ENCODE peak calls at places on chromosome 12, in four cellular contexts. X, Y, R and O are unnamed samples.

GRCh38 chr12:31106101-31106803 is 32.6 kb downstream of the DDX11 start:
- DNase-seq in R (no peak), Y (no peak), X (no peak), O (no peak)

GRCh38 chr12:95796225-95796981 is 5.8 kb upstream of the NTN4 start:
- DNase-seq in Y (no peak), R (no peak), X (no peak), O (no peak)

GRCh38 chr12:105580841-105581352 is 250.4 kb downstream of the C12orf75 start:
- DNase-seq in X (no peak), Y (no peak), R (no peak), O (no peak)

GRCh38 chr12:77049767-77050353 is 15.5 kb downstream of the E2F7 start:
- DNase-seq in X (peak; percentile 64), Y (peak; percentile 78), R (peak; percentile 44), O (peak; percentile 70)

GRCh38 chr12:6215932-6216494 is 15.8 kb downstream of the CD9 start:
- DNase-seq in R (no peak), Y (peak; percentile 96), X (no peak), O (peak; percentile 33)

GRCh38 chr12:113724703-113725556 is 241.2 kb downstream of the RBM19 start:
- DNase-seq in Y (no peak), R (no peak), X (peak; percentile 38), O (no peak)

GRCh38 chr12:28998662-28999120 is 150.4 kb upstream of the FAR2 start:
- DNase-seq in X (no peak), R (no peak), Y (peak; percentile 17), O (peak; percentile 56)

GRCh38 chr12:25653487-25654175 is 100.5 kb upstream of the LMNTD1 start:
- DNase-seq in X (no peak), Y (no peak), R (no peak), O (no peak)

GRCh38 chr12:49693931-49694439 is 13.2 kb downstream of the FMNL3 start:
- DNase-seq in R (no peak), Y (peak; percentile 16), X (no peak), O (no peak)

DNA sequence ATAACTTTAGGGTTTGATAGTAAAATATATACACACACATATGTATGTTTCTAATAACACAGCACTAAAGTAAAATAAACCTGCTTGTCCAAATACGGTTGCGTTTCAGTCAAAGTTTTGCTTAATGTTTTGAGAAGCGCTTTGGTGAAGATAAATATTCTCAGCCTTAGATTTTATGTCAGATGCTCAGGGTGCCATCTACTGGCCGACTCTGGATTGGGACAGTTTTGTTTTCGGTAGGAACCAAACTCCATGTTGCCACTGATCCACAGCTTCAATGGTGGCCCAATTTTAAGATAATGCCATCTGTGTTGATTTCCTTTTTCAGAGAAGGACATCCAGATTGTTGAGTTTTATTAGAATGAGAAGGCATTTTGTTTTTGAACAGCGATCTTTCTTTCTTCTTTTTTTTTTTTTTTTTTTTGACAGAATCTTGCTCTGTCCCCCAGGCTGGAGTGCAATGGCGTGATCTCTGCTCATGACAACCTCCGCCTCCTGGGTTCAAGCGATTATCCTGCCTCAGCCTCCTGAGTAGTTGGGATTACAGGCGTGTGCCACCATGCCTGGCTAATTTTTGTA is 43.1 kb downstream of the LLPH start:
- DNase-seq in R (no peak), X (peak; percentile 23), Y (peak; percentile 69), O (peak; percentile 88)
- TF ChIP-seq CTCF in R (peak; percentile 90), X (peak; percentile 76), Y (peak; percentile 86), O (peak; percentile 89)

DNA sequence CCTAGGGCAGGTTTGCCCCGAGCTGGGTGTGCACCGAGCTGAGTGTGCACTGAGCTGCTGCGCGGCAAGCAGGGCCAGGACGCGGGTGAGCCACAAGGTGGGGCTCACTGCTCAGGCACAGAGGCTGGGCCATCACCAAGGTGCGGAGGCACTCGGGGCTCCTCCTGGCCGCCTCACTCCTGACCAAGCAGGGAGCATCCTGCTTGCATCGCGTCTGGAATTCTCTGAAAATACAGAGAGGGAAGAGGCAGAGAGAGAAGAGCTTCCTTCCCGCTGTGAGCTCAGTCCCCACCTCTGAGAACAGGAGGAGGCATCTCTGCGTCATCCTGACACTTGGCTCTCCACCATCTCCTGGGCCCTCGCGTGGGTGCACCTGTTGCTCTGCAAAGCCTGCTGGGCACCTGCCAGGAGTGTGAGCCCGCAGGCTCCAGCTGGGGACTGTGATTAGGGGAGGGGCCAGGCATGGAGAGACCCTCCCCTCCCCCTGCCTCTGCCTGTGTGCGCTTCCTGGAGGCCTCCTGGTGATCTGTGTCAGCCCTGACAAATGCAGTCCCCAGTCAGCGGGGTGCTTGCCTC is 116.3 kb downstream of the GLT1D1 start:
- DNase-seq in Y (peak; percentile 47), R (peak; percentile 20), X (peak; percentile 43), O (no peak)
- TF ChIP-seq CEBPB in Y (no peak), R (no peak), X (no peak), O (no peak)

DNA sequence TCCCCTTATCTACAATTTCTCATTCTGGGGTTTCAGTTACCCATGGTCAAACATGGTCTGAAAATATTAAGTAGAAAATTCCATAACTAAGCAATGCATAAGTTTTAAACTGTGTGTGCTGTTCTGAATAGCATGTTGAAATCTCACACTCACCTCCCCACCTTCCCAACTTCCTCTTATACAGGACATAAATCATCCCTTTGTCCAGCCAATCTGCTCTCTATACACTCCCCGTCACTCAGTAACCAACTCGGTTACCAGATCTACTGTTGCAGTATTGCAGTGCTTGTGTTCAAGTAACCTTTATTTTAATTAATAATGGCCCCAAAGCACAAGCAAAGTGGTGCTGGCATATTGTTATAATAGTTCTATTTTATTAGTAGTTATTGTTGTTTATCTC is 420.5 kb downstream of the GXYLT1 start:
- DNase-seq in Y (no peak), X (no peak), R (no peak), O (no peak)
- TF ChIP-seq ELK1 in Y (no peak), X (no peak), R (no peak), O (no peak)

DNA sequence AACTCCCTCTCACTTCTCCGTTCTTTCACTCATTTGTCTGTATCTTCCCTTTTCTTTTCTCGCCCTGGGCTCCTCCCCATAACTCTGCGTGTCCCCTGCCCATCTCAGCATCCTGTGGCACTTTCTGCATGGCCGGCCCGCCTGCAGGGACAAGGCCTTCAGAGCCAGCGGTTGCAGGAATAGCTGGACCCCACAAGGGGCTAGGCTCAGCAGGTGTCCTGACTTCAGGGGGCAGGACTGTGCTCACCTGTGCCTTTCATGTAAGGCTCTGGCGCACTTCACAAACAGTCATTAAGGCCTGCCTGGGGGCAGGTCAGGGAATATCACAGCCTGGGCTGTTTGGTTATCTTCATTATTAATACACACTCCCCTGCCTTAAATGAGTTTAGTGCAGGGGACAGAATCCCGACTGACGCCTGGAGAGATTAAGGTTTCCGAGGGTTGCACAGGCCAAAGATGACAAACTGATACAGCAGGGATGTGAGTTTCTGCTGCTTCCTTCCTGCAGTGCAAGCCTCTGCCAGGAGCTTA is 768.8 kb upstream of the TBX3 start:
- DNase-seq in X (no peak), R (no peak), Y (no peak), O (no peak)
- TF ChIP-seq CTCF in X (no peak), R (no peak), Y (no peak), O (no peak)

DNA sequence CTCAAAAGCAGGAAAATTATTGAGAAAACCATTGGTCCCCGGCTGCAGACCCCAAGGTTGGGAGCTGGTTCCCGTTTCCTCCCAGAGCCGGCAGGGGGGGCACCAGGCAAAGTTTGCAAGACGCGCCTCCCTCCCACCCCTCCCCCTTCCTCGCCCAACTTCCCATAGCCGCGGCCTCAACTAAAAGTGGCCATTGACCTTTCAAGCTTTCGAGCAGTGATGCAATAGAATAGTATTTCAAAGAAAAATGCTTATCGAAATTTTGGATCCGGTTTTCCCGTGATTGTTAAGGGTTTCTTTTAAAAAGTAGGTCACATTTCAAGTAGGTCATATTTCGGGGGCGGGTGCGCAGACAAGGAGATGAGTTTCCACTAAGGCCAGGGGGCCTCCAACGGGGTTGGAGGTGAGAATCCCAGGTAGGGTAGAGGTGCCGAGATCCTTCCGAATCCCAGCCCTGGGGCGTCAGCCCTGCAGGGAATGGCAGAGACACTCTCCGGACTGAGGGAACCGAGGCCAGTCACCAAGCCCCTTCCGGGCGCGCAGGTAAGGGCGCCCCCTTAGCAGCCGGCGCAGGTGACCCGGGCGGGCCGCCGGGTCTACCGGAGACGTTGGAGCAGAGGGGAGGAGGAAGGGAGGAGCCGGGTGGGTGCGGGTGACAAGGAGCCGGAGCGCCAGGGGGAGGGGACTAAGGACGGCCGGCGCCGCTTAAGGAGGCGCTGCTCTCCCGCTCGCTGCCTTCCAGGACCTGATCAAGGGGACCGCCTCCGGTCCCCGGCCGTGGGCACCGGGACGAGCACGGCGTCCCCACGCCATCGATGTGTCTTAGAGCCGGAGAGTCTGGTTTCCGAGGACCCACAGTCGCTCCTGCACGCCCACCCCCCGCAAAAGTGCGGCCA is 2.6 kb upstream of the SOCS2 start:
- DNase-seq in Y (peak; percentile 91), R (no peak), X (peak; percentile 87), O (peak; percentile 84)
- TF ChIP-seq CEBPB in Y (peak; percentile 81), R (no peak), X (peak; percentile 96), O (peak; percentile 90)

GRCh38 chr12:69252033-69252432 is 12.7 kb downstream of the CPSF6 start:
- DNase-seq in R (no peak), Y (no peak), X (no peak), O (no peak)
- TF ChIP-seq ELK1 in R (no peak), Y (no peak), X (no peak), O (no peak)

GRCh38 chr12:43336962-43337555 is 214.9 kb downstream of the ADAMTS20 start:
- DNase-seq in X (peak; percentile 10), Y (peak; percentile 21), R (no peak), O (peak; percentile 70)
- TF ChIP-seq CTCF in X (no peak), Y (peak; percentile 53), R (peak; percentile 41), O (peak; percentile 73)

GRCh38 chr12:123388218-123388947 is 4.5 kb downstream of the KMT5A start:
- DNase-seq in R (peak; percentile 21), Y (peak; percentile 68), X (peak; percentile 86), O (peak; percentile 52)

GRCh38 chr12:123389560-123390351 is 5.8 kb downstream of the KMT5A start:
- DNase-seq in R (no peak), X (peak; percentile 70), Y (no peak), O (no peak)

GRCh38 chr12:123387508-123388217 is 3.7 kb downstream of the KMT5A start:
- DNase-seq in R (no peak), Y (no peak), X (no peak), O (no peak)

GRCh38 chr12:123390415-123391093 is 6.6 kb downstream of the KMT5A start:
- DNase-seq in R (no peak), Y (no peak), X (no peak), O (no peak)

GRCh38 chr12:123388948-123389559 is 5.1 kb downstream of the KMT5A start:
- DNase-seq in X (peak; percentile 67), R (no peak), Y (no peak), O (no peak)
- TF ChIP-seq CEBPB in X (no peak), R (no peak), Y (no peak), O (no peak)